ENCODE peak calls at places on chromosomes 4 and X, in four cellular contexts. T, A, N and Q are unnamed samples.

GRCh38 chr4:85952982-85953650 is 406.7 kb downstream of the MAPK10 start:
- DNase-seq in T (no peak), A (no peak), N (no peak), Q (peak; percentile 78)

GRCh38 chr4:139642364-139642763 is 23.3 kb upstream of the MGST2 start:
- DNase-seq in T (no peak), A (no peak), N (no peak), Q (peak; percentile 39)

GRCh38 chr4:2699534-2699933 is 56.6 kb downstream of the TNIP2 start:
- DNase-seq in T (no peak), A (no peak), N (no peak), Q (no peak)

GRCh38 chrX:75968293-75968692 is 183.2 kb upstream of the MAGEE2 start:
- DNase-seq in T (no peak), A (no peak), N (no peak), Q (no peak)

GRCh38 chrX:56268888-56269287 is 36.7 kb downstream of the KLF8 start:
- DNase-seq in T (no peak), A (no peak), N (no peak), Q (peak; percentile 71)

GRCh38 chr4:85909851-85910250 is 434.9 kb downstream of the ARHGAP24 start:
- DNase-seq in T (no peak), A (no peak), N (no peak), Q (no peak)

GRCh38 chr4:158067646-158068045 is 105.2 kb downstream of the GASK1B start:
- DNase-seq in T (no peak), A (no peak), N (no peak), Q (no peak)

GRCh38 chrX:76428243-76429130 is 977 bp downstream of the MAGEE1 start:
- DNase-seq in T (no peak), A (no peak), N (peak; percentile 43), Q (no peak)

GRCh38 chr4:151808120-151808529 is 47.3 kb upstream of the GATB start:
- DNase-seq in T (peak; percentile 28), A (peak; percentile 37), N (no peak), Q (peak; percentile 40)

GRCh38 chrX:10111364-10112148 is 45.2 kb upstream of the CLCN4 start:
- DNase-seq in T (no peak), A (no peak), N (peak; percentile 58), Q (no peak)

GRCh38 chr4:56406151-56406550 is 18.9 kb upstream of the AASDH start:
- DNase-seq in T (no peak), A (no peak), N (no peak), Q (no peak)

GRCh38 chrX:40573763-40574162 is 7.0 kb upstream of the ATP6AP2 start:
- DNase-seq in T (peak; percentile 52), A (no peak), N (peak; percentile 5), Q (peak; percentile 19)

GRCh38 chr4:185512516-185512915 is 22.8 kb downstream of the PDLIM3 start:
- DNase-seq in T (no peak), A (no peak), N (no peak), Q (peak; percentile 69)